ENCODE peak calls at places on chromosomes 13 and 19, in five cellular contexts. G, I, W, M and X are unnamed samples.

GRCh38 chr13:33524086-33524485 is 238.5 kb upstream of the STARD13 start:
- DNase-seq in G (no peak), I (no peak), W (no peak), M (no peak), X (no peak)

GRCh38 chr13:95181586-95181985 is 119.7 kb downstream of the ABCC4 start:
- DNase-seq in G (no peak), I (no peak), W (no peak), M (no peak), X (no peak)

GRCh38 chr13:107590556-107590955 is 624.8 kb downstream of the LIG4 start:
- DNase-seq in G (no peak), I (no peak), W (no peak), M (no peak), X (no peak)

GRCh38 chr19:34667349-34668076 is 9.4 kb downstream of the SCGB2B2 start:
- DNase-seq in G (peak; percentile 52), I (peak; percentile 51), W (no peak), M (peak; percentile 61), X (no peak)

GRCh38 chr13:111092685-111093084 is 22.4 kb upstream of the ARHGEF7 start:
- DNase-seq in G (no peak), I (no peak), W (no peak), M (no peak), X (no peak)

GRCh38 chr19:44624840-44625354 is 11.5 kb downstream of the IGSF23 start:
- DNase-seq in G (no peak), I (no peak), W (no peak), M (no peak), X (no peak)

GRCh38 chr19:16830679-16831078 is 1.5 kb downstream of the SIN3B start:
- DNase-seq in G (no peak), I (no peak), W (no peak), M (no peak), X (no peak)

GRCh38 chr13:79404361-79404760 is 1.7 kb downstream of the RBM26 start:
- DNase-seq in G (no peak), I (no peak), W (no peak), M (no peak), X (no peak)

GRCh38 chr19:1063030-1063908 is 3.7 kb upstream of the ARHGAP45 start:
- DNase-seq in G (peak; percentile 54), I (peak; percentile 39), W (peak; percentile 62), M (peak; percentile 63), X (no peak)

GRCh38 chr13:113166681-113167080 is 8.2 kb downstream of the PROZ start:
- DNase-seq in G (no peak), I (no peak), W (no peak), M (no peak), X (no peak)

GRCh38 chr19:53971608-53972007 is 8.9 kb downstream of the CACNG8 start:
- DNase-seq in G (no peak), I (no peak), W (no peak), M (no peak), X (no peak)

GRCh38 chr13:74767031-74767430 is 632.8 kb upstream of the KLF12 start:
- DNase-seq in G (no peak), I (no peak), W (no peak), M (no peak), X (no peak)

GRCh38 chr19:55454787-55455243 is 6.6 kb downstream of the ISOC2 start:
- DNase-seq in G (peak; percentile 58), I (peak; percentile 69), W (peak; percentile 42), M (no peak), X (no peak)

GRCh38 chr13:45658586-45659235 is 43.2 kb upstream of the ERICH6B start:
- DNase-seq in G (no peak), I (no peak), W (no peak), M (no peak), X (no peak)

GRCh38 chr19:49210901-49211451 is 53.4 kb downstream of the TRPM4 start:
- DNase-seq in G (no peak), I (peak; percentile 71), W (no peak), M (peak; percentile 48), X (no peak)

GRCh38 chr13:57629391-57629804 is 2.1 kb upstream of the PCDH17 start:
- DNase-seq in G (no peak), I (peak; percentile 54), W (no peak), M (no peak), X (no peak)

GRCh38 chr19:4523306-4524110 is 5.2 kb upstream of the PLIN4 start:
- DNase-seq in G (no peak), I (peak; percentile 78), W (peak; percentile 5), M (peak; percentile 76), X (no peak)

DNA sequence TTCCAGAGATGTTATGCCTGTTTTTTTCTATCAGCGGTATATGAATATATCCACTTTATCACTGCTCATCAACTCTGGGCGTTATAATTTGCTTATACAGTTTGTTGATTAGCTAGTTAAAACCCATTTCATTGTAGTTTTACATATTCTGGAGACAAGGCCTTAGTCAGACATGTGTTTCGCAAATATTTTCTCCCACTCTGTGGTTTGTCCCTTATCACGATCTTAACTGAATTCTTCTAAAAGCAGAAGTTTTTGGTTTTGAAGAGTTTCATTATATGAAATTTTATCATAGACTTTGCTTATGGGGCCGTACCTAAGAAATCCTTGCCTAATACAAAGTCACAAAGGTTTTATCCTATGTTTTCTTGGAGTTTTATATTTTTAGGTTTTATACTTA is 84.6 kb downstream of the FRY start:
- DNase-seq in G (no peak), I (no peak), W (no peak), M (no peak), X (no peak)
- H3K27ac ChIP-seq in G (no peak overlapping the region), I (no peak overlapping the region), W (no peak overlapping the region), M (no peak overlapping the region), X (no peak overlapping the region)

DNA sequence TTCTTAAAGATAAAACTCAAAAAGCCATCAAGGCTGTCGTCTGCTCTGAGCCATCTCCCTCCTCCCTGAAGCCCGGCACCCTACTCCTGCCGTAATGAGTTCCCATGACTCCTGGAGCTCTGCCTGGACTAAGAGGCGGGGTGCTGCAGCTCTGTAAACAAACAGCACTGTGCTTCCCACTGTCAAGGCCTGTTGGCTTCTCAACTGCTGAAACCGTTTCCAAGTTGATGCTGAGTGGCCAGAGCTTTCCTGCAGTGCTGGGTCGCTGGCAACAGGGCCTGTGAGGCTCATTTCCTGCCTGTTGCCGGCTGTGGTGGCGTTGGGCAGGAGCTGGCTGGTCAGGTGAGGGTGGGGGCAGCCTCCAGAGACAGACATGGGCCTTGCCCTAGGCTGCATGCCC is 26.7 kb upstream of the ISYNA1 start:
- DNase-seq in G (no peak), I (peak; percentile 83), W (no peak), M (peak; percentile 75), X (no peak)
- H3K27ac ChIP-seq in G (no peak overlapping the region), I (peak overlapping the region; percentile 77), W (no peak overlapping the region), M (peak overlapping the region; percentile 83), X (peak overlapping the region; percentile 17)

GRCh38 chr19:2693492-2693891 is 9.0 kb downstream of the GNG7 start:
- DNase-seq in G (no peak), I (no peak), W (no peak), M (no peak), X (no peak)

GRCh38 chr19:2695288-2695866 is 7.1 kb downstream of the GNG7 start:
- DNase-seq in G (no peak), I (no peak), W (no peak), M (no peak), X (no peak)

GRCh38 chr19:2691951-2692350 is 10.5 kb downstream of the GNG7 start:
- DNase-seq in G (no peak), I (no peak), W (no peak), M (no peak), X (no peak)

GRCh38 chr19:2690856-2691255 is 11.6 kb downstream of the GNG7 start:
- DNase-seq in G (no peak), I (no peak), W (no peak), M (no peak), X (no peak)

DNA sequence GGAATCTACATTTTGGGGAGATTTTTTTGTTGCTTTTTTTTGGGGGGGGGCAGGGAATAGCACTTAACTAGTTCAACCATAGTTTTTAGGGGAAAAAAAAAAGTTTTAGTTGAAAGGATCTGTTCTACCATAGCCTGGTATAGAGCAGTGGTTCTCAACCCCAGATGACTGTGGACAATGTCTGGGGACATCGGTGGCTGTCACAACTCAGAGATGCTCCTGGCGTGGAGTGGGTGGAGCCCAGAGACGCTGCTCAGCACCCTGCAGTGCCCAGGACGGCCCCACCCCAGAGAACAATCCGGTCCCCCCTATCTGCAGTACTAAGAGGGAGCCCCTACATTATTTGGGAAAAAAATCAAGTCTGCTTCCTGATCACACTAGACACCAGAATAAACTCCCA is 8.3 kb downstream of the GNG7 start:
- DNase-seq in G (no peak), I (no peak), W (no peak), M (no peak), X (no peak)
- H3K27ac ChIP-seq in G (no peak overlapping the region), I (peak overlapping the region; percentile 76), W (no peak overlapping the region), M (no peak overlapping the region), X (no peak overlapping the region)

GRCh38 chr13:21671793-21672680 is 1.2 kb downstream of the FGF9 start:
- DNase-seq in G (no peak), I (no peak), W (no peak), M (no peak), X (no peak)

GRCh38 chr13:21670883-21671792 is at the start of gene FGF9:
- DNase-seq in G (peak; percentile 79), I (peak; percentile 91), W (peak; percentile 59), M (peak; percentile 85), X (peak; percentile 67)

GRCh38 chr13:21670006-21670882 is 629 bp upstream of the FGF9 start:
- DNase-seq in G (peak; percentile 71), I (peak; percentile 80), W (peak; percentile 50), M (peak; percentile 62), X (no peak)

GRCh38 chr13:21672811-21673591 is 2.1 kb downstream of the FGF9 start:
- DNase-seq in G (no peak), I (no peak), W (no peak), M (no peak), X (no peak)

DNA sequence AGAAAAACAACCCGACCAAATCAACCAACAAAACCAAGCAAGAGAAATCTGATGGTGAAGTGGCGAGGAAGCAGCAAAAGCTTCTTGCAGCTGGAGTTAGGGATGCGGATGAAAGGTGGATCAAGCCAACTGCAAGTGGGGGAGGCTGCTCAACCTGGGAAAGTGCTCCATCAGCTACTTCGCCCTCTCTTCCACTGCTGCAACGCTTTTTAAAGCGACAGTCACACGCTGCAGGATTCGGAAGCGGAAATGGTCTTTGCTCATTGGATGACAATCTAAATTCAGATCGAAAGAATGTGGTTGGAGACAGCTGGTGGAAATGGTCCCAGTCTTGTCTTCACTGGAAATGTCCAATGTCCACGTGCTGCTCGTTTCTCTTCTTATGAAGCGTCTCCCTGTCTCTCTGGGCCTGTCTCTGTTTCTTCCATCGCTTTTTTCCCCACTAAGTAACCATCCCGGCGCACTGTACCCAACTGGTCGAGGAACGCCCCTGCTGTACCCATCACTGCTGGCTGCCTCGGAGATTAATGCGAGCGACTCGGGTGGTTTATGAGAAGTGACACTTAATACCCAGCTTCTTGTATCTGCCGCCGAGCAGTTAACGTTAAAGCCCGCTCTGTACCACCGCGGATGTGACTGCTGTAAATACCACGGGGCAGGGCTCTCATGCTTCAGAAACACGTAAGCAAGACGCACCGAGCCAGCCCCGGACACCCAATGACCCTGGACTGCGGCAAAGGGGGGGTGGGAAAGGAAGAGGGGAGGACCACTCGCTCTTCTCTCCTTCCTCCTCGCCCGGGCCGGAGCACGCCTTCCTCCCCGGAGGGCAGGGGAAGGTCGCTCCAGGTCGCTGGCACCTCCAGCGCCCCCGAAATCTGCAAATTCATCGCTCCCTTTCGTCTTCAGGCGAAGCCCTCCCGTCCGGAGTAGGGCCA is 1.9 kb upstream of the FGF9 start:
- DNase-seq in G (no peak), I (peak; percentile 69), W (no peak), M (no peak), X (no peak)
- H3K27ac ChIP-seq in G (no peak overlapping the region), I (no peak overlapping the region), W (no peak overlapping the region), M (peak overlapping the region; percentile 49), X (no peak overlapping the region)